ENCODE peak calls at places on chromosomes 16 and 17, in five cellular contexts. G is uterus, J is heart left ventricle, A is body of pancreas, I is GM12878. H is an unnamed sample.

GRCh38 chr16:69483611-69484010 is 59.2 kb downstream of the CYB5B start:
- DNase-seq in G (no peak), J (no peak), A (no peak), I (no peak), H (no peak)

GRCh38 chr17:48472485-48473281 is 42.7 kb upstream of the SKAP1 start:
- DNase-seq in G (no peak), J (no peak), A (no peak), I (no peak), H (no peak)

GRCh38 chr16:24917236-24917635 is 71.5 kb downstream of the SLC5A11 start:
- DNase-seq in G (no peak), J (no peak), A (no peak), I (no peak), H (no peak)

GRCh38 chr17:20896153-20896649 is 146.6 kb downstream of the USP22 start:
- DNase-seq in G (peak; percentile 64), J (peak; percentile 22), A (peak; percentile 62), I (no peak), H (no peak)

GRCh38 chr17:66661411-66661843 is 173.5 kb upstream of the CACNG5 start:
- DNase-seq in G (no peak), J (no peak), A (no peak), I (no peak), H (no peak)

GRCh38 chr17:49337900-49338299 is 24.1 kb downstream of the ZNF652 start:
- DNase-seq in G (peak; percentile 28), J (no peak), A (no peak), I (no peak), H (no peak)

GRCh38 chr16:27290582-27290981 is 22.0 kb upstream of the NSMCE1 start:
- DNase-seq in G (no peak), J (no peak), A (no peak), I (no peak), H (no peak)

GRCh38 chr16:17330019-17330570 is 140.7 kb downstream of the XYLT1 start:
- DNase-seq in G (no peak), J (no peak), A (no peak), I (no peak), H (no peak)

GRCh38 chr16:89837014-89837546 is 8.8 kb downstream of the SPIRE2 start:
- DNase-seq in G (no peak), J (no peak), A (no peak), I (no peak), H (no peak)

GRCh38 chr17:45757431-45758218 is 26.5 kb upstream of the CRHR1 start:
- DNase-seq in G (no peak), J (no peak), A (no peak), I (no peak), H (no peak)

GRCh38 chr17:4711671-4712111 is 1.3 kb downstream of the ARRB2 start:
- DNase-seq in G (no peak), J (peak; percentile 51), A (peak; percentile 72), I (no peak), H (peak; percentile 42)

GRCh38 chr16:52912565-52913173 is 140.0 kb downstream of the CHD9NB start:
- DNase-seq in G (no peak), J (peak; percentile 29), A (peak; percentile 74), I (peak; percentile 11), H (peak; percentile 86)

GRCh38 chr16:56298948-56299602 is 107.8 kb downstream of the GNAO1 start:
- DNase-seq in G (no peak), J (no peak), A (no peak), I (no peak), H (no peak)

GRCh38 chr17:68036304-68037147 is 991 bp downstream of the KPNA2 start:
- DNase-seq in G (no peak), J (no peak), A (no peak), I (no peak), H (no peak)

GRCh38 chr16:84839956-84840355 is 20.2 kb downstream of the CRISPLD2 start:
- DNase-seq in G (no peak), J (no peak), A (no peak), I (no peak), H (no peak)

DNA sequence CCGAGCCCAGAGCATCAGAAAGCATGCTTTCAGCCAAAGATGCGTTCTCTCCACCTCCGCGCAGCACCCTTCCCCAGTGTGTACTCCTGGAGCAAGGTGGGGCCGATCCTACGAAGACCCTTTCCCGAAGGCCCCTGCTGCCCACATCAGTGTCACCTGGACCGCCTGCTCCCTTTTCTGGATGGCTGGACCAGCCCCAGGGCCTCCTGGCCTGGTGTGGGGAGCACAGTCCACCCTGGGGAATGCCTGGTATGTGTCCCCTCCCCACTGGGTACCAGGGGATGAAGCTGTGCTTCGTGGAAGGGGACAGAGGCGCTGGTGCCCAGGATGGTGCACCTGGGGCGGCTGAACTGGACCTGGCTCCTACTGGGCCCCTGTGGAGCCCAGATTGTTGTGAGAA is 173.8 kb downstream of the SEC14L1 start:
- DNase-seq in G (no peak), J (no peak), A (no peak), I (no peak), H (peak; percentile 40)
- H3K4me1 ChIP-seq in G (peaks cover 18% of the 10 kb centered on the region), J (peaks cover 25% of the 10 kb centered on the region), A (peaks cover 32% of the 10 kb centered on the region), I (peaks cover 16% of the 10 kb centered on the region), H (peaks cover 2% of the 10 kb centered on the region)

GRCh38 chr16:48609453-48610023 is 442 bp downstream of the N4BP1 start:
- DNase-seq in G (peak; percentile 53), J (peak; percentile 66), A (peak; percentile 73), I (no peak), H (peak; percentile 45)
- TF ChIP-seq POLR2A in G (no peak), J (no peak), A (no peak), I (peak; percentile 75), H (no peak)

GRCh38 chr16:73713817-73714495 is 582.7 kb upstream of the PSMD7 start:
- DNase-seq in G (no peak), J (no peak), A (peak; percentile 5), I (no peak), H (peak; percentile 49)
- TF ChIP-seq CTCF in G (no peak), J (peak; percentile 38), A (no peak), I (no peak), H (peak; percentile 31)

DNA sequence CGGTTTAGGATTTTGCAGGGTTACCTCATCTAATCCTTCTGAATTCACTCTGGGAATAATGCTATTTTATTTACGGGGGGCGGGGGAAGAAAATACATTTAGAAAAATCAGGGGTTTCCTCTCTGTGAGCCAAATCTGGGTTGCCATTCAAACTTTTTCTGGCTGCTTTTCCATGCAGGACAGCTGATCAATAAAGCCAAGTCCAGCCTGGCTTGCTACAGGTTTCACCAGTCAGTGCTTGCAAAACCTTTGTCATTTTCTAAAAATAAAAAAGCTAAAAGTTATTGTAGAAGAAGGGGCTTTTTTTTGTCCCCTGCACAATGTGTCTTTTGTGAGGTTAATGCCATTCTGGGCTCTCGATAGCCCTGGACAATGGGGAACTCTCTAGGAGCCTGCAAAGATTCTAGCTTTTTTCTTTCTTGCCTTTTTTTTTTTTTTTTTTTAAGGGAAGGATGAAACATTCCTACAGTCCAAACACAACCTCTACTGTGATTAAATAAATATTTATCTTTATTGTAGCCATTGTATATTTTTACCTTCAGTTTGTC is 13.1 kb upstream of the ZFHX3 start:
- DNase-seq in G (no peak), J (no peak), A (no peak), I (no peak), H (no peak)
- H3K4me1 ChIP-seq in G (no peaks in the 10 kb centered on the region), J (peaks cover 49% of the 10 kb centered on the region), A (peaks cover 30% of the 10 kb centered on the region), I (peaks cover 2% of the 10 kb centered on the region), H (no peaks in the 10 kb centered on the region)

GRCh38 chr17:1724351-1724868 is at the start of gene WDR81:
- DNase-seq in G (peak; percentile 91), J (peak; percentile 95), A (peak; percentile 92), I (no peak), H (peak; percentile 97)
- TF ChIP-seq POLR2A in G (peak; percentile 57), J (peak; percentile 24), A (peak; percentile 21), I (peak; percentile 65), H (peak; percentile 25)

DNA sequence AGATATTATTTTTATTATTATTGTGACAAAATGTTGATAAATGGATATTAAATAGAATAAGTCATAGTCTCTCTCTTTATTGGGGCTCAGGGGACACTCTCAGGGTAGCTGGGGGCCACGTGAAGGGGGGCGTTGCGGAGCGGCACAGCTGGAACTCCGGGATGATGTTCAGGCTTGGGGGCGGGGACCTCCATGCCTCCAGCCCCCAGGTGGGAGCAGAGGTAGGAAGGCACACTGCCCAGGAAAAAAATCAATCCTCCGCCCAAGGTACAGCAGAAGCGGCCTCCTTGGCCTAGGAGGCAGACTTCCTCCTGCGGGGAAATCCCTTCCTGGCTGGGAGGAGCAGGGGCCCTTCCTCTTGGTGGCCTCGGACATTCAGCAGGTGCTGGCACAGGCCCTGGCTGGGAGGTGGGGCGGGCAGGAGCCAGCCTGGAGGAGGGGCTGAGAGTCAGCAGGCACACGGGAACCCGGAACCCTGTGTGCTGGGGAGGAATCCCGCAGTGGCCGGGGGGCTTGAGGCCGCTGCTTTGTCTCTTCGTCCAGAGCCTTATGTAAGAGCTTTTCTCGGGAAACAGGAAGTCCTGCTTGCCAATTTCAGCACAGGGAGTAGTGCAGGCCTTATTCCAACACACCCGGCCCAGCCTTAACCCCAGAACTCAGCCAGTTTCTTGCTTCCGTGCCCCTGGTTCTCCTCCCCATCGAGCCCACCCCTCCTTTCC is 566 bp upstream of the TNFSF13 start:
- DNase-seq in G (peak; percentile 86), J (peak; percentile 88), A (peak; percentile 97), I (no peak), H (peak; percentile 93)
- TF ChIP-seq CTCF in G (no peak), J (no peak), A (peak; percentile 31), I (no peak), H (no peak)

DNA sequence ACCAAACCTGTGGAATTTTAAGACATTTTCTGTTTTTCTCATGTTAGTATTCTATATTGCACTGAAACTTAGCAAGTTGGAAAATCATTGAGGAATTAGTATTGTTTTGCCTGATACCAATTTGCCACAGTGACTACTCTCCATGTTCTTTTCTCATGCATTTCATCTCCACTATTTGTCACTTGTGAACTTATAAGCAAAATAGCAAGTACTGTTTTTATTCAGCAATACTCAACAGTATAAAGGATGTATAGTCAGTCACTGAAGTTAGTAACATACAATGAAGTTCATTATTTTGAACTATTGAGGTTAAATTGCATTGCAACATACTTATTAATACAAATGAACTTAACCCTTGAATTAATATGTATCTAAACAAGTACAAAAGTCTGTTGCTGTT is 5.8 kb upstream of the VPS35L start:
- DNase-seq in G (no peak), J (no peak), A (no peak), I (no peak), H (no peak)
- H3K4me1 ChIP-seq in G (no peaks in the 10 kb centered on the region), J (peaks cover 5% of the 10 kb centered on the region), A (no peaks in the 10 kb centered on the region), I (no peaks in the 10 kb centered on the region), H (no peaks in the 10 kb centered on the region)

GRCh38 chr17:18183334-18184142 is at the start of gene ALKBH5:
- DNase-seq in G (peak; percentile 99), J (peak; percentile 98), A (peak; percentile 99), I (peak; percentile 97), H (peak; percentile 96)
- TF ChIP-seq POLR2A in G (peak; percentile 99), J (no peak), A (peak; percentile 86), I (peak; percentile 77), H (peak; percentile 92)

GRCh38 chr16:70790815-70791214 is 10.1 kb downstream of the VAC14 start:
- DNase-seq in G (no peak), J (no peak), A (no peak), I (no peak), H (no peak)
- TF ChIP-seq CTCF in G (no peak), J (no peak), A (no peak), I (no peak), H (no peak)

H was measured in Peyer's patch.